ENCODE peak calls at places on chromosomes 16 and 17, in six cellular contexts. One of them, this sample, is unnamed.

GRCh38 chr17:76949913-76950695 is 81.9 kb downstream of the MGAT5B start:
- DNase-seq in suprapubic skin: no peak
- DNase-seq in retinal pigment epithelial cell: no peak
- DNase-seq in RWPE2: no peak
- DNase-seq in iPS DF 6.9: no peak
- DNase-seq in AG04450: no peak
- DNase-seq in this sample: no peak

GRCh38 chr17:50817142-50817751 is 18.1 kb upstream of the WFIKKN2 start:
- DNase-seq in retinal pigment epithelial cell: no peak
- DNase-seq in RWPE2: no peak
- DNase-seq in iPS DF 6.9: no peak
- DNase-seq in AG04450: no peak
- DNase-seq in suprapubic skin: no peak
- DNase-seq in this sample: no peak

GRCh38 chr16:66622863-66623262 is 18.4 kb downstream of the CMTM3 start:
- DNase-seq in suprapubic skin: no peak
- DNase-seq in iPS DF 6.9: no peak
- DNase-seq in retinal pigment epithelial cell: no peak
- DNase-seq in RWPE2: no peak
- DNase-seq in AG04450: no peak
- DNase-seq in this sample: peak

GRCh38 chr16:680967-681745 is 946 bp downstream of the STUB1 start:
- DNase-seq in AG04450: no peak
- DNase-seq in RWPE2: no peak
- DNase-seq in iPS DF 6.9: no peak
- DNase-seq in retinal pigment epithelial cell: no peak
- DNase-seq in suprapubic skin: no peak
- DNase-seq in this sample: no peak

GRCh38 chr17:27396045-27396444 is 60.2 kb upstream of the KSR1 start:
- DNase-seq in RWPE2: no peak
- DNase-seq in retinal pigment epithelial cell: no peak
- DNase-seq in suprapubic skin: no peak
- DNase-seq in AG04450: no peak
- DNase-seq in iPS DF 6.9: no peak
- DNase-seq in this sample: no peak

GRCh38 chr16:89216315-89217137 is 977 bp upstream of the ZNF778 start:
- DNase-seq in iPS DF 6.9: no peak
- DNase-seq in retinal pigment epithelial cell: peak
- DNase-seq in suprapubic skin: peak
- DNase-seq in AG04450: peak
- DNase-seq in RWPE2: no peak
- DNase-seq in this sample: no peak

GRCh38 chr17:77308768-77309726 is 168.3 kb downstream of the SEC14L1 start:
- DNase-seq in retinal pigment epithelial cell: no peak
- DNase-seq in suprapubic skin: no peak
- DNase-seq in AG04450: no peak
- DNase-seq in iPS DF 6.9: no peak
- DNase-seq in RWPE2: no peak
- DNase-seq in this sample: no peak

GRCh38 chr17:70099267-70099666 is 24.2 kb downstream of the KCNJ16 start:
- DNase-seq in RWPE2: no peak
- DNase-seq in AG04450: no peak
- DNase-seq in retinal pigment epithelial cell: no peak
- DNase-seq in iPS DF 6.9: no peak
- DNase-seq in suprapubic skin: no peak
- DNase-seq in this sample: no peak

GRCh38 chr17:32445976-32446375 is 1.7 kb downstream of the PSMD11 start:
- DNase-seq in AG04450: no peak
- DNase-seq in RWPE2: no peak
- DNase-seq in suprapubic skin: no peak
- DNase-seq in iPS DF 6.9: no peak
- DNase-seq in retinal pigment epithelial cell: no peak
- DNase-seq in this sample: no peak

GRCh38 chr16:15576960-15577958 is 65.7 kb downstream of the MARF1 start:
- DNase-seq in AG04450: no peak
- DNase-seq in RWPE2: no peak
- DNase-seq in retinal pigment epithelial cell: no peak
- DNase-seq in iPS DF 6.9: no peak
- DNase-seq in suprapubic skin: no peak
- DNase-seq in this sample: no peak

GRCh38 chr16:63461248-63461841 is 1425.1 kb upstream of the CDH8 start:
- DNase-seq in suprapubic skin: no peak
- DNase-seq in iPS DF 6.9: peak
- DNase-seq in retinal pigment epithelial cell: peak
- DNase-seq in RWPE2: no peak
- DNase-seq in AG04450: no peak
- DNase-seq in this sample: no peak

GRCh38 chr17:80478487-80479245 is 2.3 kb upstream of the NPTX1 start:
- DNase-seq in retinal pigment epithelial cell: no peak
- DNase-seq in AG04450: no peak
- DNase-seq in suprapubic skin: no peak
- DNase-seq in iPS DF 6.9: no peak
- DNase-seq in RWPE2: no peak
- DNase-seq in this sample: no peak

GRCh38 chr17:66268247-66268927 is 34.0 kb upstream of the PRKCA start:
- DNase-seq in iPS DF 6.9: no peak
- DNase-seq in suprapubic skin: no peak
- DNase-seq in AG04450: peak
- DNase-seq in retinal pigment epithelial cell: no peak
- DNase-seq in RWPE2: no peak
- DNase-seq in this sample: no peak

GRCh38 chr16:27906883-27907282 is 156.6 kb downstream of the GSG1L start:
- DNase-seq in suprapubic skin: no peak
- DNase-seq in RWPE2: no peak
- DNase-seq in iPS DF 6.9: no peak
- DNase-seq in AG04450: no peak
- DNase-seq in retinal pigment epithelial cell: no peak
- DNase-seq in this sample: no peak

GRCh38 chr17:75457047-75457654 is 716 bp downstream of the TMEM94 start:
- DNase-seq in iPS DF 6.9: peak
- DNase-seq in AG04450: no peak
- DNase-seq in retinal pigment epithelial cell: no peak
- DNase-seq in suprapubic skin: no peak
- DNase-seq in RWPE2: no peak
- DNase-seq in this sample: no peak

GRCh38 chr16:84191466-84191865 is 509 bp downstream of the ADAD2 start:
- DNase-seq in AG04450: no peak
- DNase-seq in suprapubic skin: no peak
- DNase-seq in iPS DF 6.9: no peak
- DNase-seq in RWPE2: no peak
- DNase-seq in retinal pigment epithelial cell: no peak
- DNase-seq in this sample: no peak

GRCh38 chr16:12229759-12230594 is 253.4 kb downstream of the SNX29 start:
- DNase-seq in RWPE2: no peak
- DNase-seq in AG04450: peak
- DNase-seq in retinal pigment epithelial cell: no peak
- DNase-seq in suprapubic skin: no peak
- DNase-seq in iPS DF 6.9: no peak
- DNase-seq in this sample: no peak

DNA sequence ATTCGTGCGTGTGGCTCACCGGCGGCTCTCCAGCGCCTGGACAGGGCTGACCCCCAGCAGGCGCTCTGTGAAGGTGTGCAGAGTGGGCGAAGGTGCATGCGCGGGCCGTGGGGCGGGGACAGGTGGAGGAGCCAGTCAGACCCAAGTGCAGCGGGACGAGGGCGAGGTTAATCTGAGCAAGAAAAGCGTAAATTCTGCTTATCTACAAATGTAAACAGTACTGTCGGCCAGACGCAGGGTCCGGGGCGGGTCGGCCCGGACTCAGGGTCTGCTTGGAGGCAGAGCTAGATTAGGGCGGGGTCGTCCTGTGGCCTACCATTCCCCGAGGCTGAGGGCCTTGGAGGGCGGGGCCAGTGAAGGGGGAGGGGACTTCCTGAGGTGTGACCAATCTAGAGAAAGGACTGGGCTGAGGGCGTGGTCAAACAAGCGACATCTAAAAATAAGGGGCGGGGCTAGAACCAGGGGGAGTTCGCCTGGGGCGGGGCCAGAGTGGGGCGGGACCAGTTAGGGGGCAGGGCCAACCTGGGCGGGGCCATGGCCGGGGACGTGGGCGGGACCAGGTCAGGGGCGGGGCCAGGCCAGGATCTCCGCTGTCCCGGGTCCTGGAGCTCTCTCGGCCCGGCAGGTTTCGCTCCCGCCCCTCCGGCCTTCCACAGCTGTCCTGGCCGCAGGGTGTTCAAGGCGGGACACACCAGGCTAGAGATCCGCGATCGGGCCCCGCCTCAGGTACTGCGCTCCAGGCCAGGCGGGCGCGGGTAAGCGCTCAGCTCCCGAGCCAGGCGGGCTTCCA is at the start of gene SEC14L5:
- DNase-seq in retinal pigment epithelial cell: peak
- DNase-seq in AG04450: peak
- DNase-seq in suprapubic skin: peak
- DNase-seq in RWPE2: peak
- DNase-seq in iPS DF 6.9: peak
- DNase-seq in this sample: peak
- H3K4me3 ChIP-seq in retinal pigment epithelial cell: peak
- H3K4me3 ChIP-seq in AG04450: peak
- H3K4me3 ChIP-seq in suprapubic skin: peak
- H3K4me3 ChIP-seq in RWPE2: peak
- H3K4me3 ChIP-seq in iPS DF 6.9: peak
- H3K4me3 ChIP-seq in this sample: peak

DNA sequence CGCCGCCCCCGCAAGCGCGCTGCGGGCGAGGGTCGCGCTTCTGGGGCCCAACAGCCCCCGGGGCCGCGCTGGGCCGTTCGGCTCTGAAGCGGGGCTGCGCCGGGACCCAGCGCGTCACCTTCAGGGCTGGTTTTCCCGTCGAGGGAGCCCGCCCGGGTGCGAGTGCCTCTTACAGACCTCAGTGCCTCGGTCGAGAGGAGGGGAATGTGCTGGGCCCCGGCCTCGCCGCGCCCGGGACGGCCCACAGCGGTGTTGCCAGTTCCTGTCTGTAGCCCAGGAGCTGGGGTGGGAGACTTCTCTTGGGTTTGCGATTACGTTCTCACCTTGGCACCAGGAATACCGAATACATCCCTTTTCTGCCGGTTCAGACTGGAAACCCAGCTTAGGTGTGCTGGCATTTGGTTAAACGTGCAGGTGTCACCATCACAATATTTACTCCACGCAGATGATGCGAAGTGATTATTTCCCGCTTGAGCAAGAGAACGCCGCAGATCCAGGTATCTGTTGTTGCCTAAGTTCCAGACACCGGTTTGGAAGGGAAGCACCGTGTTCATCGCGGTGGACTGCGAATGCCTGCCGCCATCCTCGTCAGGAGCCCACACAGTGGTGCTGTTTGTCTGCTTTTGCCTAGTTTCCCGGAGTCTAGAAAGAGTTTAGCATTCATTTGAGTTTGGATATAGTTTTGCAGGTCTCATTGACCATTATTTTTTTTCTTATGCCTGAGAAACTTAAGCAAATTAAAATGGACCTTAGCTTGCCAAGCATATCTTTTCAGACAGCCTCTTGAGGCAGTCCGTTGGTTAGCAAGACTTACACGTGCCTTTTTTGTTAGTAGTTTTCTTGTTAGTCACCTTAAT is 915 bp downstream of the MAP1LC3B start:
- DNase-seq in iPS DF 6.9: no peak
- DNase-seq in RWPE2: no peak
- DNase-seq in suprapubic skin: peak
- DNase-seq in retinal pigment epithelial cell: no peak
- DNase-seq in AG04450: no peak
- DNase-seq in this sample: peak
- H3K4me3 ChIP-seq in iPS DF 6.9: peak
- H3K4me3 ChIP-seq in RWPE2: peak
- H3K4me3 ChIP-seq in suprapubic skin: peak
- H3K4me3 ChIP-seq in retinal pigment epithelial cell: peak
- H3K4me3 ChIP-seq in AG04450: peak
- H3K4me3 ChIP-seq in this sample: peak

DNA sequence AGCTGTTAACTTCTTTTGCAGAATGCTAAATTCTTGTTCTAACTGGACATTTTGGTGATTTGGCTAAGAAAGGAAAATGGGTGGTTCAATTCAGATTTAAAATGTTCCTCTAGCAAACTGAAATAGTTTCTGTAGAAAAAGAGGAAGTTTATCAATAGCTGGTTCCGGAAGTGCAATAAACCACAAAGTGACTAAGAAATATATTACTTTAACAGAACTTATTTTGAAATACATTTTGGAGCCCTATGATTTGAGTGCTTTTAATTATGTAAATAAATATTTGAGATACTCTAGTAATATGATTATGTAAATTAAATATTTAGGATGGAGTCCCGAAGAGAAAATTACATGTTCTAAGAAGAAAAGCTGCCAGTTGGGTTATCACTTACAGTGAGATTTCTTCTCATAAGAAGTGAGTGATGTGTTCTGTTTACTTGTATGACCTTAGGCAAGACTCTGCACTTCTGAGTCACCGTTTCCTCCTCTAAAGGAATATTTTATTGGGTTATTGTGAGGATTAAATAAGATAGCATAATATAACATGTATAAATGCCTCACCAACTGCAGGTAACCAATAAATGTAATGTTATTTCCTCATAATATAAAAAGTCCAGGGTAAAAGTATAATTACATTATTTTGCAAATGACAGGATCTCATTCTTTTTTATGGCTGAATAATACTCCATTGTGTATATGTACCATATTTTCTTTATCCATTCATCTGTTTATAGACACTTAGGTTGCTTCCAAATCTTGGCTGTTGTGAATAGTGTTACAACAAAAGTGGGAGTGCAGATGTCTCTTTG is at the start of gene EVI2B:
- DNase-seq in retinal pigment epithelial cell: no peak
- DNase-seq in suprapubic skin: no peak
- DNase-seq in RWPE2: no peak
- DNase-seq in iPS DF 6.9: no peak
- DNase-seq in AG04450: no peak
- DNase-seq in this sample: no peak
- H3K4me3 ChIP-seq in retinal pigment epithelial cell: no peak
- H3K4me3 ChIP-seq in suprapubic skin: peak
- H3K4me3 ChIP-seq in RWPE2: no peak
- H3K4me3 ChIP-seq in iPS DF 6.9: no peak
- H3K4me3 ChIP-seq in AG04450: no peak
- H3K4me3 ChIP-seq in this sample: peak

DNA sequence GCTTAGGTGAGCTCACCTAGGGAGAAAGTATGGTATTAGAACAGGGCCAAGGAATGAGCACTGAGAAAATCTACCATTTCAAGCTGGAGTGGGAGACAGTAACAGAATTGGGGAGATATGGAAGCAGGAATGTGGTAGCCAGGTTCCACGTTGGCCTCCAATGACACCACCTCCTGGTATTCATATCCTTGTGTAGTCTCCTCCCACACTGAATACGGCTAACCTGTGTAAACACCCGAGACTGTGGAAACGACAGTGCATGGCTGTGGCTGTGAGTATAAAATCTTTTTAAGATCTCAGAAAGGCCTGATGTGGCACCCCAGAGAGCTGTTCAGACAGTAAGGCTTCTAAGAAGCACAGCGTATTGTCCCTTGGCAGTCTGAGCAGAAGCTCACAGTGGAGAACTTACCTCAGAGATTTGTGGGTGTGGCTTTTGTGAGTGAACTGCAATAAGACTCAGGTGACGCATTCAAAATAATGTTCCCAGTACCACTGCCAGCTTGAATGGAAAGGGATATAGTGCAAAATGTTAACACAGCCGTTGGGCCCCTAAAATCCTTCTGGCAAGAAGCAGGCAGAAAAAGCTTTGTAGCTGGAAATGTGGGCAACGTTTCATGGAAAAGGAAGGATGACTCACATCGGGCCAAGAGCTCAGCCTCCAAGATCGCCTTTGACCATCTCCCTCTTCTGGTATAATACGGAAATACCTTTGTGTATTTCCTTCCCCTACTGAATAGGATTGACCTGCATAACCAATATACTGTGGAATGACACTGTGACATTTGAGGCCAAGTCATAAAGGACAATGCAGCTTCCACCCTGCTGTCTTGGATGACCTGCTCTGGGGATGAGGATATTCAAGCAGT is 14.4 kb downstream of the SDR42E1 start:
- DNase-seq in AG04450: no peak
- DNase-seq in iPS DF 6.9: no peak
- DNase-seq in RWPE2: no peak
- DNase-seq in retinal pigment epithelial cell: peak
- DNase-seq in suprapubic skin: no peak
- DNase-seq in this sample: no peak
- H3K4me3 ChIP-seq in AG04450: no peak
- H3K4me3 ChIP-seq in iPS DF 6.9: no peak
- H3K4me3 ChIP-seq in RWPE2: no peak
- H3K4me3 ChIP-seq in retinal pigment epithelial cell: no peak
- H3K4me3 ChIP-seq in suprapubic skin: no peak
- H3K4me3 ChIP-seq in this sample: no peak